ENCODE peak calls at places on chromosomes 2 and 18, in five cellular contexts. M is head of caudate nucleus, E is lower leg skin, Q is mesendoderm, F is HFFc6. G is an unnamed sample.

GRCh38 chr2:240600451-240600961 is 14.0 kb downstream of the CAPN10 start:
- DNase-seq in M (no peak), E (no peak), Q (no peak), F (no peak), G (no peak)

GRCh38 chr18:49892148-49892924 is 79.0 kb upstream of the ACAA2 start:
- DNase-seq in M (no peak), E (no peak), Q (peak; percentile 64), F (no peak), G (peak; percentile 2)

GRCh38 chr18:42929181-42929580 is 186.3 kb downstream of the RIT2 start:
- DNase-seq in M (no peak), E (no peak), Q (no peak), F (no peak), G (no peak)

GRCh38 chr2:58540680-58541079 is 299.6 kb upstream of the FANCL start:
- DNase-seq in M (no peak), E (no peak), Q (peak; percentile 87), F (no peak), G (no peak)

GRCh38 chr2:144847347-144848080 is 327.6 kb upstream of the ZEB2 start:
- DNase-seq in M (no peak), E (no peak), Q (no peak), F (no peak), G (no peak)

GRCh38 chr2:16604236-16604635 is 61.4 kb downstream of the CYRIA start:
- DNase-seq in M (no peak), E (no peak), Q (no peak), F (no peak), G (no peak)

GRCh38 chr2:226179010-226179409 is 620.6 kb downstream of the IRS1 start:
- DNase-seq in M (no peak), E (no peak), Q (no peak), F (no peak), G (no peak)

GRCh38 chr2:38109732-38110181 is 33.8 kb upstream of the CYP1B1 start:
- DNase-seq in M (no peak), E (no peak), Q (no peak), F (no peak), G (no peak)

GRCh38 chr2:98086491-98087446 is at the start of gene VWA3B:
- DNase-seq in M (peak; percentile 11), E (no peak), Q (peak; percentile 93), F (no peak), G (peak; percentile 69)

GRCh38 chr2:119219873-119220272 is 3.8 kb upstream of the STEAP3 start:
- DNase-seq in M (no peak), E (no peak), Q (no peak), F (no peak), G (no peak)

GRCh38 chr2:119240311-119241204 is 16.9 kb downstream of the STEAP3 start:
- DNase-seq in M (no peak), E (no peak), Q (peak; percentile 59), F (peak; percentile 70), G (peak; percentile 60)

GRCh38 chr2:18490901-18491300 is 69.6 kb downstream of the RDH14 start:
- DNase-seq in M (no peak), E (no peak), Q (no peak), F (no peak), G (no peak)

GRCh38 chr18:3262234-3263171 is 570 bp downstream of the MYL12B start:
- DNase-seq in M (no peak), E (no peak), Q (peak; percentile 43), F (no peak), G (no peak)

GRCh38 chr2:239522002-239522739 is 121.4 kb upstream of the HDAC4 start:
- DNase-seq in M (no peak), E (peak; percentile 36), Q (no peak), F (no peak), G (no peak)

GRCh38 chr2:217074576-217075224 is 214.8 kb upstream of the TNP1 start:
- DNase-seq in M (no peak), E (no peak), Q (no peak), F (no peak), G (no peak)

GRCh38 chr2:122955761-122956160 is 1069.3 kb upstream of the CNTNAP5 start:
- DNase-seq in M (no peak), E (no peak), Q (no peak), F (no peak), G (no peak)

GRCh38 chr2:238847432-238847801 is 468 bp upstream of the TWIST2 start:
- DNase-seq in M (no peak), E (no peak), Q (peak; percentile 35), F (no peak), G (no peak)

GRCh38 chr2:15783489-15783888 is 156.9 kb upstream of the MYCN start:
- DNase-seq in M (no peak), E (no peak), Q (no peak), F (no peak), G (no peak)

GRCh38 chr18:2709316-2709715 is 53.8 kb downstream of the SMCHD1 start:
- DNase-seq in M (no peak), E (no peak), Q (no peak), F (no peak), G (no peak)

GRCh38 chr2:219803294-219803693 is 175.9 kb downstream of the SLC4A3 start:
- DNase-seq in M (no peak), E (no peak), Q (no peak), F (peak; percentile 29), G (peak; percentile 5)

GRCh38 chr2:219430633-219431615 is 3.7 kb upstream of the SPEG start:
- DNase-seq in M (no peak), E (no peak), Q (peak; percentile 54), F (peak; percentile 31), G (peak; percentile 60)

GRCh38 chr2:67660871-67661270 is 263.7 kb downstream of the ETAA1 start:
- DNase-seq in M (no peak), E (no peak), Q (no peak), F (no peak), G (no peak)

GRCh38 chr2:225319872-225320271 is 79.6 kb upstream of the NYAP2 start:
- DNase-seq in M (no peak), E (no peak), Q (no peak), F (no peak), G (no peak)

GRCh38 chr2:169572821-169573159 is 875 bp downstream of the FASTKD1 start:
- DNase-seq in M (no peak), E (no peak), Q (no peak), F (no peak), G (no peak)

GRCh38 chr18:14945286-14945685 is 197.3 kb downstream of the ANKRD30B start:
- DNase-seq in M (no peak), E (no peak), Q (no peak), F (no peak), G (no peak)

GRCh38 chr2:175203621-175204496 is 22.3 kb upstream of the ATP5MC3 start:
- DNase-seq in M (peak; percentile 21), E (no peak), Q (peak; percentile 89), F (peak; percentile 62), G (peak; percentile 37)

GRCh38 chr2:207416936-207417718 is 112.6 kb upstream of the CREB1 start:
- DNase-seq in M (no peak), E (no peak), Q (no peak), F (no peak), G (no peak)

GRCh38 chr2:42201228-42201855 is 32.2 kb downstream of the EML4 start:
- DNase-seq in M (no peak), E (no peak), Q (no peak), F (no peak), G (no peak)

GRCh38 chr18:32126538-32126937 is 34.9 kb downstream of the RNF138 start:
- DNase-seq in M (no peak), E (no peak), Q (no peak), F (no peak), G (no peak)

GRCh38 chr2:233430651-233431050 is 76.4 kb downstream of the DGKD start:
- DNase-seq in M (no peak), E (no peak), Q (no peak), F (peak; percentile 14), G (no peak)

GRCh38 chr2:186562209-186562578 is 27.7 kb upstream of the ITGAV start:
- DNase-seq in M (no peak), E (no peak), Q (no peak), F (no peak), G (no peak)

GRCh38 chr2:112691761-112692370 is 29.0 kb upstream of the NT5DC4 start:
- DNase-seq in M (no peak), E (no peak), Q (no peak), F (no peak), G (no peak)

GRCh38 chr2:38030590-38031326 is 45.2 kb downstream of the CYP1B1 start:
- DNase-seq in M (no peak), E (no peak), Q (no peak), F (no peak), G (no peak)

GRCh38 chr2:219309278-219309677 is at the start of gene PTPRN:
- DNase-seq in M (peak; percentile 63), E (no peak), Q (peak; percentile 87), F (no peak), G (no peak)

GRCh38 chr18:45825258-45825744 is at the start of gene SIGLEC15:
- DNase-seq in M (no peak), E (no peak), Q (no peak), F (no peak), G (no peak)

GRCh38 chr2:53530126-53530525 is 237.5 kb upstream of the CHAC2 start:
- DNase-seq in M (no peak), E (no peak), Q (no peak), F (no peak), G (no peak)

GRCh38 chr18:37219257-37219656 is 346.3 kb downstream of the CELF4 start:
- DNase-seq in M (no peak), E (no peak), Q (peak; percentile 32), F (no peak), G (no peak)

G was measured in HTR-8/SVneo.